ENCODE peak calls at places on chromosomes 2 and 18, in five cellular contexts. T is RWPE2, J is IMR-90, B is transverse colon, V is lower lobe of right lung. X is an unnamed sample. For H3K27me3, the result is how much of the 10 kb centered on the place peaks cover.

GRCh38 chr2:170711774-170712652 is 3.1 kb upstream of the SP5 start:
- DNase-seq in V (no peak), T (peak), B (no peak), J (no peak), X (no peak)

GRCh38 chr2:207792244-207792785 is 22.6 kb upstream of the FZD5 start:
- DNase-seq in T (no peak), J (peak), V (no peak), B (no peak), X (no peak)

GRCh38 chr2:25517701-25518100 is 155.7 kb downstream of the DTNB start:
- DNase-seq in T (no peak), B (no peak), V (no peak), J (no peak), X (no peak)

GRCh38 chr2:28606986-28607441 is 111.2 kb downstream of the PLB1 start:
- DNase-seq in B (no peak), V (no peak), T (no peak), J (peak), X (no peak)

GRCh38 chr2:219253753-219254589 is at the start of gene TUBA4A:
- DNase-seq in T (peak), B (peak), J (peak), V (peak), X (no peak)

GRCh38 chr2:238847841-238848565 is at the start of gene TWIST2:
- DNase-seq in J (peak), B (peak), V (peak), T (peak), X (peak)

GRCh38 chr2:184532541-184532940 is 65.8 kb upstream of the ZNF804A start:
- DNase-seq in B (no peak), J (no peak), T (no peak), V (no peak), X (no peak)

GRCh38 chr2:224658776-224659175 is 57.4 kb downstream of the CCDC195 start:
- DNase-seq in V (no peak), J (no peak), T (no peak), B (no peak), X (peak)

GRCh38 chr2:223967981-223968380 is 10.7 kb downstream of the MRPL44 start:
- DNase-seq in J (peak), T (no peak), V (no peak), B (no peak), X (no peak)

GRCh38 chr2:96762529-96763253 is 2.0 kb downstream of the CNNM4 start:
- DNase-seq in T (no peak), B (no peak), V (no peak), J (no peak), X (no peak)

GRCh38 chr2:118529931-118530330 is 317.5 kb downstream of the EN1 start:
- DNase-seq in V (no peak), B (no peak), J (no peak), T (no peak), X (no peak)

GRCh38 chr2:166494140-166494544 is at the start of gene SCN7A:
- DNase-seq in T (peak), B (peak), J (peak), V (peak), X (no peak)

GRCh38 chr2:54839526-54840255 is 116.2 kb downstream of the EML6 start:
- DNase-seq in T (no peak), V (no peak), J (no peak), B (no peak), X (no peak)

GRCh38 chr2:151767536-151767935 is 33.3 kb upstream of the NEB start:
- DNase-seq in V (no peak), T (no peak), J (peak), B (no peak), X (no peak)

GRCh38 chr2:176638167-176639015 is 369.1 kb downstream of the MTX2 start:
- DNase-seq in J (peak), T (no peak), B (peak), V (peak), X (no peak)

GRCh38 chr2:237700583-237701032 is 73.2 kb downstream of the LRRFIP1 start:
- DNase-seq in V (no peak), J (peak), T (no peak), B (peak), X (no peak)

GRCh38 chr2:38128653-38129052 is 52.7 kb upstream of the CYP1B1 start:
- DNase-seq in B (no peak), T (no peak), V (no peak), J (no peak), X (no peak)

GRCh38 chr2:36672199-36672598 is 24.3 kb upstream of the VIT start:
- DNase-seq in J (peak), V (no peak), B (no peak), T (no peak), X (no peak)

GRCh38 chr18:50194623-50195532 is at the start of gene MYO5B:
- DNase-seq in V (peak), B (peak), T (peak), J (no peak), X (no peak)

GRCh38 chr18:9147440-9148238 is 11.1 kb downstream of the ANKRD12 start:
- DNase-seq in J (peak), B (peak), V (no peak), T (no peak), X (peak)

GRCh38 chr2:52141076-52141475 is 1109.1 kb upstream of the NRXN1 start:
- DNase-seq in V (no peak), B (no peak), T (no peak), J (peak), X (no peak)

GRCh38 chr2:226575928-226576327 is 223.7 kb downstream of the IRS1 start:
- DNase-seq in J (peak), T (no peak), V (no peak), B (no peak), X (no peak)

GRCh38 chr2:109017017-109017416 is 28.0 kb upstream of the EDAR start:
- DNase-seq in B (no peak), V (no peak), T (no peak), J (no peak), X (no peak)

GRCh38 chr2:127225186-127225960 is 5.3 kb upstream of the CYP27C1 start:
- DNase-seq in B (no peak), J (peak), T (no peak), V (no peak), X (peak)

GRCh38 chr18:70373062-70373519 is 84.2 kb downstream of the SOCS6 start:
- DNase-seq in B (no peak), J (peak), T (no peak), V (no peak), X (peak)

DNA sequence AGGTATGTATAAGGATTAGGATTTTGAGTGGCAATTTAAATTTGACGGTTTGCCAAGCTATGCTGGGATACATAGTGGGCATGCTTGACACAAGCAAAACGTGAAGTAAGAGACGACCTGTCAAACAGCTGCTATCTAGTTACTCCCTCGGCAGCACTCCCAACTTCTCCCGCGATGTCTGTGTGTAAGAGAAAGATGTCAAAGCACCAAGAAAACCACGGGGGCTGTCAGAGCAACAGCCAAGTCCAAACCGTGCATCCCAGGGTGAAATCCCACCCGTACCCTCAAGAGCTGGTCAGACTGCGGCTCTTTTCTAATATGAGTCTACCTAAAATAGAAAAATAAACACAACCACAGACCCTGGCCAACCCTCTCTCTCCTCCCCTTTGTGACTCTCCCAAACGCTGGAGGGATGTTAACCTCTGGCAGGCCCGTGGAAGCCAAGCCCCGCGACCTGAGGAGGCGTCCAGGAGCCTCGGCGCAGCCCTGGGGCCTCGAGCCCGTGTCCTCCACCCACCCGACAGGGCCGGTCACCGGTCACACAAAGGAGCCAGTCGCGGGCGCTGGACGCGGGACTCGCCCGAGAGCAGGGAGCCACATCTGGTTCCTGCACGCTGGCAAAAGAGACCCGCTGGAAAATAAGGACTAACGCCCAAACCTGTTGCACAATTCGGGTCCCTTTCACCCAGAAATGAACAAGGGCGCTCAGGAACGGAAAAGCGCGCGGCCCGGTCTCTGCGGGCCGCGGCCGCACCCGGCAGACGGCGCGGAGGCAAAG is 983 bp downstream of the SESTD1 start:
- DNase-seq in T (peak), V (peak), B (peak), J (peak), X (no peak)
- H3K4me3 ChIP-seq in T (peak), V (peak), B (peak), J (peak), X (peak)

DNA sequence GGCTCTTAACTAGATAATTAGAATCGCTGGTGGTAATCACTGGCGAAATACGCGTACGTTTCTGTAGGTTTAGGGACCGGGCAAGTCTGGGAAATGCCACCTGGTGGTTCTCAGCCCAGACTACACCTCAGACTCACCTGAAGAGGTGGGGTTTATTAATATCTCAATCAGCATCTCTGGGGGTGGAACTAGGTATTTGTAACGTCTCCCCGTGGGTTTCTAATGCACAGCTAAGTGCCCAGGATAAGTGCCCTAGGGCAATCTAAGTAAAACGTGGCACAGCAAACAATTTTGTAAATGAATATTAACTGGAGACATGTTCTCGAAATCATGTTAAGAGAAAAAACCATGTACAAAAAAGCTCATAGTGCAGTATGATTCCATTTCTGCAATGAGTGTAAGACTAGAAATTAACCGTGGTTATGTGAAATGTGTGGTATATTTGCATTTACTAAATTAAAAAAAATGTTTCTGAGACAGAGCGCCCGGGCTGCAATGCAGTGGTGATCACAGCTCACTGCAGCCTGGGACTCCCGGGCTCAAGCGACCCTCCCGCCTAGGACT is 760 bp upstream of the CNOT11 start:
- DNase-seq in J (no peak), T (no peak), B (peak), V (no peak), X (no peak)
- TF ChIP-seq CTCF in J (peak), T (peak), B (peak), V (peak), X (peak)

GRCh38 chr18:46759885-46760284 is 3.0 kb upstream of the ST8SIA5 start:
- DNase-seq in J (no peak), B (no peak), T (no peak), V (no peak), X (no peak)
- H3K27me3 ChIP-seq in J (under half), B (half or more), T (half or more), V (half or more), X (under half)

DNA sequence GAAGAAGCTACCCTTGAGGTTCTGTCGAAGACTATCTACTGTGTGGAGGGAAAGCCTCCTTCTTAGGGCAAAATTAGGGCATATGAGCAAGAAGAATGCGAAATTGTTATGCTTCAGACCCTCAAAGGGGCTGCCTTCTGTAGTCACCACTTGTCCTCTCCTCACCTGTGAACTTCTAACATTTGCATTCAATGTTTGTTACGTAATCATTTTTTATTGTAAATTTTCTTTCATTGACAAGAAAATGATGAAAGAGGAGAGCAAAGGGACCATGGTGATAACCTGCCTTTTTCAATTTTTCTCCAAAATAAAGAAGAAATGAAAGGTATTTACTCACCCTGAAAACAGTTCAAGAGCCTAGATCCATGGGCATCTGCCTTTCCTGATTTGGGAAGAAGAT is 193.0 kb downstream of the SP3 start:
- DNase-seq in J (no peak), B (no peak), V (no peak), T (no peak), X (no peak)
- H3K4me3 ChIP-seq in J (no peak), B (no peak), V (no peak), T (no peak), X (no peak)

GRCh38 chr18:35949903-35950627 is 22.4 kb upstream of the RMP24 start:
- DNase-seq in V (peak), T (no peak), B (peak), J (peak), X (peak)

GRCh38 chr18:35953688-35954087 is 18.8 kb upstream of the RMP24 start:
- DNase-seq in V (no peak), J (no peak), B (no peak), T (no peak), X (no peak)

GRCh38 chr18:35949090-35949489 is 23.4 kb upstream of the RMP24 start:
- DNase-seq in V (no peak), J (no peak), T (no peak), B (no peak), X (no peak)

GRCh38 chr18:35948080-35948479 is 24.4 kb upstream of the RMP24 start:
- DNase-seq in T (no peak), J (no peak), V (no peak), B (no peak), X (no peak)

DNA sequence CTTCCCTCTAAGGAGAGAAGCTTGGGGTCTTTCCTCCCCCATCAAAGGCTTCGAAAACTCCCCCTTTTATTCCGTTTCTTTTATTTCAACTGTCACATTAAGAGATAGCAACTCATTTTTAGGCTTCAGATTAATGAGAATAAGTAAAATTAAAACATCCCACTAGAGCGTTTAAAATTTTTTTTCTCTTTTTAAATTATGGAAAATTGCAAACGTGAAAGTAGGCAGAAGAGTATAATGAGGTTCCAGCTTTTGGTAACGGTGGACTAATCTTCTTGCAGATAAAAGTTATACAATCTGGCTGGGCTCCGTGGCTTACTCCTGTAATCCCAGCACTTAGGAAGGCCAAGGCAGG is 21.9 kb upstream of the RMP24 start:
- DNase-seq in J (no peak), B (no peak), T (no peak), V (no peak), X (no peak)
- TF ChIP-seq CTCF in J (no peak), B (no peak), T (peak), V (no peak), X (no peak)

GRCh38 chr18:41849632-41850031 is 105.4 kb upstream of the PIK3C3 start:
- DNase-seq in V (no peak), B (no peak), J (no peak), T (no peak), X (no peak)
- H3K27me3 ChIP-seq in V (under half), B (under half), J (under half), T (under half), X (under half)